ENCODE peak calls at places on chromosomes 16 and 17, in ten cellular contexts. R, X, F, Q, S, W, K, I, L and G are unnamed samples.

GRCh38 chr17:76202516-76202915 is 37.8 kb downstream of the RNF157 start:
- DNase-seq in L (no peak), W (no peak), Q (peak; percentile 71), X (no peak), R (no peak), F (peak; percentile 30), I (no peak), K (no peak), S (no peak), G (no peak)

GRCh38 chr17:14052886-14053615 is 16.3 kb upstream of the COX10 start:
- DNase-seq in Q (no peak), L (no peak), S (no peak), X (no peak), R (no peak), F (peak; percentile 54), K (no peak), W (no peak), I (no peak), G (no peak)

GRCh38 chr17:81837641-81838040 is 2.8 kb upstream of the PPP1R27 start:
- DNase-seq in F (peak; percentile 79), I (no peak), X (no peak), W (no peak), K (no peak), Q (peak; percentile 83), S (no peak), R (no peak), L (no peak), G (no peak)

GRCh38 chr17:65220732-65221131 is 83.6 kb downstream of the RGS9 start:
- DNase-seq in F (no peak), R (no peak), Q (peak; percentile 70), S (no peak), X (no peak), L (no peak), W (no peak), I (no peak), K (no peak), G (no peak)

GRCh38 chr17:64074704-64075484 is 54.5 kb upstream of the ICAM2 start:
- DNase-seq in K (no peak), F (peak; percentile 88), X (no peak), S (no peak), Q (peak; percentile 82), L (no peak), R (no peak), I (no peak), W (no peak), G (no peak)

GRCh38 chr16:60608971-60609370 is 1427.3 kb downstream of the CDH8 start:
- DNase-seq in F (no peak), L (no peak), Q (no peak), X (no peak), K (no peak), W (no peak), I (no peak), R (no peak), S (no peak), G (no peak)

GRCh38 chr16:82031116-82032084 is 3.7 kb upstream of the HSD17B2 start:
- DNase-seq in R (peak; percentile 61), Q (peak; percentile 70), S (no peak), X (peak; percentile 0), W (no peak), I (peak; percentile 1), F (peak; percentile 69), K (peak; percentile 43), L (no peak), G (no peak)

GRCh38 chr17:77593081-77593480 is 365.4 kb upstream of the TNRC6C start:
- DNase-seq in I (no peak), W (no peak), F (no peak), R (no peak), K (no peak), X (no peak), S (no peak), L (no peak), Q (no peak), G (no peak)

GRCh38 chr16:50386139-50386538 is 17.4 kb upstream of the BRD7 start:
- DNase-seq in R (no peak), Q (peak; percentile 44), L (no peak), K (no peak), X (no peak), F (no peak), S (no peak), I (no peak), W (no peak), G (no peak)

GRCh38 chr16:79747688-79748087 is 147.2 kb upstream of the MAF start:
- DNase-seq in F (no peak), Q (no peak), X (no peak), I (no peak), L (no peak), S (no peak), K (no peak), R (no peak), W (no peak), G (no peak)

GRCh38 chr16:66274335-66275110 is 92.0 kb upstream of the CDH5 start:
- DNase-seq in R (peak; percentile 43), W (no peak), S (no peak), L (peak; percentile 16), I (no peak), F (no peak), X (no peak), Q (peak; percentile 54), K (no peak), G (no peak)

GRCh38 chr17:34246872-34247271 is 8.2 kb upstream of the CCL2 start:
- DNase-seq in W (no peak), R (no peak), F (no peak), I (no peak), X (no peak), S (no peak), K (no peak), L (no peak), Q (no peak), G (no peak)

GRCh38 chr16:11586856-11587642 is at the start of gene LITAF:
- DNase-seq in K (peak; percentile 90), W (peak; percentile 45), I (peak; percentile 66), X (no peak), F (peak; percentile 64), R (peak; percentile 93), L (peak; percentile 61), S (peak; percentile 77), Q (peak; percentile 73), G (no peak)